ENCODE peak calls at places on chromosomes 1 and 21, in six cellular contexts. One of them, this sample, is unnamed.

GRCh38 chr1:173506437-173506836 is 29.3 kb downstream of the PRDX6 start:
- DNase-seq in H1: peak
- DNase-seq in HepG2: peak
- DNase-seq in K562: no peak
- DNase-seq in A549: peak
- DNase-seq in endothelial cell of umbilical vein: no peak
- DNase-seq in this sample: peak

GRCh38 chr21:38386967-38387366 is 111.3 kb downstream of the ERG start:
- DNase-seq in endothelial cell of umbilical vein: no peak
- DNase-seq in A549: no peak
- DNase-seq in K562: no peak
- DNase-seq in HepG2: no peak
- DNase-seq in H1: no peak
- DNase-seq in this sample: no peak

GRCh38 chr1:160209656-160210046 is 4.5 kb downstream of the PEA15 start:
- DNase-seq in H1: no peak
- DNase-seq in A549: no peak
- DNase-seq in endothelial cell of umbilical vein: no peak
- DNase-seq in HepG2: no peak
- DNase-seq in K562: no peak
- DNase-seq in this sample: no peak

GRCh38 chr1:115530407-115530806 is 111.4 kb upstream of the VANGL1 start:
- DNase-seq in K562: no peak
- DNase-seq in H1: no peak
- DNase-seq in A549: no peak
- DNase-seq in HepG2: no peak
- DNase-seq in endothelial cell of umbilical vein: peak
- DNase-seq in this sample: no peak

GRCh38 chr21:45432575-45433255 is 27.8 kb downstream of the COL18A1 start:
- DNase-seq in HepG2: peak
- DNase-seq in K562: no peak
- DNase-seq in endothelial cell of umbilical vein: peak
- DNase-seq in H1: no peak
- DNase-seq in A549: no peak
- DNase-seq in this sample: no peak

GRCh38 chr1:30197959-30198760 is 525.2 kb downstream of the MATN1 start:
- DNase-seq in H1: no peak
- DNase-seq in endothelial cell of umbilical vein: no peak
- DNase-seq in A549: no peak
- DNase-seq in HepG2: no peak
- DNase-seq in K562: no peak
- DNase-seq in this sample: no peak

GRCh38 chr1:15941899-15942660 is 33.8 kb downstream of the ZBTB17 start:
- DNase-seq in K562: no peak
- DNase-seq in H1: no peak
- DNase-seq in endothelial cell of umbilical vein: no peak
- DNase-seq in HepG2: no peak
- DNase-seq in A549: no peak
- DNase-seq in this sample: no peak

GRCh38 chr1:26544156-26544555 is 14.6 kb downstream of the RPS6KA1 start:
- DNase-seq in HepG2: no peak
- DNase-seq in H1: no peak
- DNase-seq in A549: no peak
- DNase-seq in K562: no peak
- DNase-seq in endothelial cell of umbilical vein: no peak
- DNase-seq in this sample: no peak

GRCh38 chr1:220681220-220681847 is 8.8 kb upstream of the C1orf115 start:
- DNase-seq in H1: no peak
- DNase-seq in HepG2: no peak
- DNase-seq in A549: no peak
- DNase-seq in endothelial cell of umbilical vein: peak
- DNase-seq in K562: no peak
- DNase-seq in this sample: no peak

GRCh38 chr1:54402896-54403295 is 3.3 kb downstream of the SSBP3 start:
- DNase-seq in K562: no peak
- DNase-seq in H1: no peak
- DNase-seq in A549: no peak
- DNase-seq in HepG2: no peak
- DNase-seq in endothelial cell of umbilical vein: no peak
- DNase-seq in this sample: no peak

GRCh38 chr1:12591267-12591938 is 26.6 kb downstream of the DHRS3 start:
- DNase-seq in H1: no peak
- DNase-seq in endothelial cell of umbilical vein: no peak
- DNase-seq in A549: no peak
- DNase-seq in K562: no peak
- DNase-seq in HepG2: no peak
- DNase-seq in this sample: no peak

GRCh38 chr1:24793762-24794161 is 48.5 kb downstream of the CLIC4 start:
- DNase-seq in HepG2: no peak
- DNase-seq in A549: no peak
- DNase-seq in endothelial cell of umbilical vein: peak
- DNase-seq in K562: no peak
- DNase-seq in H1: no peak
- DNase-seq in this sample: no peak

GRCh38 chr1:100246738-100247137 is 2.9 kb downstream of the DBT start:
- DNase-seq in A549: no peak
- DNase-seq in HepG2: no peak
- DNase-seq in endothelial cell of umbilical vein: no peak
- DNase-seq in K562: peak
- DNase-seq in H1: no peak
- DNase-seq in this sample: no peak

GRCh38 chr1:153937331-153937730 is 9.2 kb downstream of the DENND4B start:
- DNase-seq in K562: no peak
- DNase-seq in A549: no peak
- DNase-seq in H1: no peak
- DNase-seq in endothelial cell of umbilical vein: no peak
- DNase-seq in HepG2: no peak
- DNase-seq in this sample: no peak

DNA sequence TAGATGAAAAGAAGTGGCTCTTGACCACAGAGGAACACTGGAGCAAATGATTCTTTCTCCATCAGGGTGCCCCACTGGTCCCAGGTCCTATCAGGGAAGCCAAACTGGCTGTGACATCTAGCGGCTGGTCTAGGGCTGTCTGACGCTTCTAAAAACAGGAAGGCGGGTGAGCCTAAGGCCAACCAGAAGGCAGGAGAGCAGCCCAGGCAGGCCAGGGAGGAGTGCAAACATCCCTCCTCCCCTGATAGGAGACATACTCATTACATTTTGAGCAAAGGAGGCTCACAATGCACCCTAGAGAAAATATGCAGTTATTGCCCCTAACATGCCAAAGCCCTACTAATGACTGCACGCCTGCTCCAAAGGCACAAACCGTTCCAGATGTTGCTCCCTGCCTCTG is 10.4 kb upstream of the FOXE3 start:
- DNase-seq in endothelial cell of umbilical vein: no peak
- DNase-seq in A549: no peak
- DNase-seq in HepG2: no peak
- DNase-seq in H1: no peak
- DNase-seq in K562: no peak
- DNase-seq in this sample: no peak
- TF ChIP-seq JUN in endothelial cell of umbilical vein: no peak
- TF ChIP-seq JUN in A549: no peak
- TF ChIP-seq JUN in HepG2: no peak
- TF ChIP-seq JUN in H1: no peak
- TF ChIP-seq JUN in K562: no peak
- TF ChIP-seq JUN in this sample: no peak

GRCh38 chr1:17561561-17561985 is 22.1 kb downstream of the ARHGEF10L start:
- DNase-seq in A549: no peak
- DNase-seq in HepG2: no peak
- DNase-seq in H1: no peak
- DNase-seq in K562: no peak
- DNase-seq in endothelial cell of umbilical vein: no peak
- DNase-seq in this sample: no peak
- TF ChIP-seq JUN in A549: no peak
- TF ChIP-seq JUN in HepG2: no peak
- TF ChIP-seq JUN in H1: no peak
- TF ChIP-seq JUN in K562: no peak
- TF ChIP-seq JUN in endothelial cell of umbilical vein: no peak
- TF ChIP-seq JUN in this sample: no peak

DNA sequence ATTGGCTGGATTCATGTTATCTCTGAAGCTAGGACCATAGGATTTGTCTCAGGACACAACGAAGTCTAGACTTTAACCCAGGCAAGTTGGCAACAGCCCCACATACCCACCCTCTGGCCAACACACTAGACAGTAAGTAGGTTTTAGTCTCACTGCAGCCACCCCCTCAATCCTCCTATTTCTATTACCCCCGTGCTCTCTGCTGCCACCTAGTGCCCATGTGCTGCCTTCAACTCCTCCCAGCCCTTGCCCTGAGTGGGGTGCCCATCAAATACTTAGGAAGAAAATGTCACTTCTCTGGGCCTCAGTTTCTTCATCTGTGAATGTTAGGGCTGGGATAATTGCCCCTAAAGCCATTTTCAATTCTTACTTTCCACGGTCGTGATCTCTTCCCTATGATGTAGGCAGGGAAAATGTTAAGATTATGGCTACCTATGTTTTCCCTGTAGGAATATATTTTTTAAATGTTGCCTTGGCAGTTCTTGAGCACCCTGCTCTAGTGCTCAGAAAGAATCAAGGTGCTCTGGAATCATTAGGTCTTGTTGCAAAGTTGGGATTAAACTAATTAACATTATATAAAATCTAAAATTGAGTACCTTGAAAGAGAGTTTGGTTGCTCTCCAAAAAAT is 213.0 kb downstream of the LMX1A start:
- DNase-seq in HepG2: peak
- DNase-seq in A549: no peak
- DNase-seq in endothelial cell of umbilical vein: no peak
- DNase-seq in K562: peak
- DNase-seq in H1: peak
- DNase-seq in this sample: peak
- TF ChIP-seq JUN in HepG2: no peak
- TF ChIP-seq JUN in A549: no peak
- TF ChIP-seq JUN in endothelial cell of umbilical vein: no peak
- TF ChIP-seq JUN in K562: no peak
- TF ChIP-seq JUN in H1: no peak
- TF ChIP-seq JUN in this sample: no peak

GRCh38 chr1:40300651-40301050 is 16.4 kb downstream of the COL9A2 start:
- DNase-seq in A549: no peak
- DNase-seq in HepG2: no peak
- DNase-seq in endothelial cell of umbilical vein: no peak
- DNase-seq in K562: no peak
- DNase-seq in H1: no peak
- DNase-seq in this sample: no peak

GRCh38 chr1:40303051-40303771 is 13.9 kb downstream of the COL9A2 start:
- DNase-seq in H1: no peak
- DNase-seq in A549: no peak
- DNase-seq in HepG2: no peak
- DNase-seq in K562: no peak
- DNase-seq in endothelial cell of umbilical vein: no peak
- DNase-seq in this sample: peak

GRCh38 chr1:40301066-40301465 is 16.0 kb downstream of the COL9A2 start:
- DNase-seq in endothelial cell of umbilical vein: no peak
- DNase-seq in K562: no peak
- DNase-seq in HepG2: no peak
- DNase-seq in A549: no peak
- DNase-seq in H1: no peak
- DNase-seq in this sample: no peak

GRCh38 chr1:40302475-40302874 is 14.6 kb downstream of the COL9A2 start:
- DNase-seq in H1: no peak
- DNase-seq in K562: no peak
- DNase-seq in endothelial cell of umbilical vein: no peak
- DNase-seq in HepG2: no peak
- DNase-seq in A549: no peak
- DNase-seq in this sample: no peak

GRCh38 chr1:40301541-40302299 is 15.4 kb downstream of the COL9A2 start:
- DNase-seq in HepG2: no peak
- DNase-seq in K562: no peak
- DNase-seq in A549: no peak
- DNase-seq in H1: no peak
- DNase-seq in endothelial cell of umbilical vein: no peak
- DNase-seq in this sample: no peak
- TF ChIP-seq JUN in HepG2: no peak
- TF ChIP-seq JUN in K562: no peak
- TF ChIP-seq JUN in A549: no peak
- TF ChIP-seq JUN in H1: no peak
- TF ChIP-seq JUN in endothelial cell of umbilical vein: no peak
- TF ChIP-seq JUN in this sample: no peak

DNA sequence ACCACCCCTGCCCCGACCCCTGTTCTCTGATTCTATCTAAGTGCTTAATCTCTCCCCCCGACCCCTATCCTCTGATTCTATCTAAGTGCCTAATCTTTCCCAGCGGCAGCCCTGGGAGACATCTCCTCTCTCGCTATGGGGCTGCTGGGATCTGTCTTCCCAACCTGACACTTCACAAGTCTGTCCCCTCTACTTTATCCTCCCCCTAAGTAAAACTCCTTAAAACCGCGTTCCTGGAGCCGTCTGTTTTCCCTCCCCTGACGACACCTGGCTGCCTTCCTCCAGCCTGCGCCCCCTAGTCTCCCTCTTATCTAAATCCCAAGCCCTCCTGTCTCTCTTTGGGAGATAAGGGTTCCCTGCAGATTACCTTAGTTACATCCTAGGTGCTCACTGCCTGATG is 30.5 kb downstream of the EPHB2 start:
- DNase-seq in HepG2: no peak
- DNase-seq in K562: no peak
- DNase-seq in endothelial cell of umbilical vein: no peak
- DNase-seq in A549: no peak
- DNase-seq in H1: no peak
- DNase-seq in this sample: no peak
- TF ChIP-seq JUN in HepG2: no peak
- TF ChIP-seq JUN in K562: no peak
- TF ChIP-seq JUN in endothelial cell of umbilical vein: no peak
- TF ChIP-seq JUN in A549: no peak
- TF ChIP-seq JUN in H1: no peak
- TF ChIP-seq JUN in this sample: no peak

DNA sequence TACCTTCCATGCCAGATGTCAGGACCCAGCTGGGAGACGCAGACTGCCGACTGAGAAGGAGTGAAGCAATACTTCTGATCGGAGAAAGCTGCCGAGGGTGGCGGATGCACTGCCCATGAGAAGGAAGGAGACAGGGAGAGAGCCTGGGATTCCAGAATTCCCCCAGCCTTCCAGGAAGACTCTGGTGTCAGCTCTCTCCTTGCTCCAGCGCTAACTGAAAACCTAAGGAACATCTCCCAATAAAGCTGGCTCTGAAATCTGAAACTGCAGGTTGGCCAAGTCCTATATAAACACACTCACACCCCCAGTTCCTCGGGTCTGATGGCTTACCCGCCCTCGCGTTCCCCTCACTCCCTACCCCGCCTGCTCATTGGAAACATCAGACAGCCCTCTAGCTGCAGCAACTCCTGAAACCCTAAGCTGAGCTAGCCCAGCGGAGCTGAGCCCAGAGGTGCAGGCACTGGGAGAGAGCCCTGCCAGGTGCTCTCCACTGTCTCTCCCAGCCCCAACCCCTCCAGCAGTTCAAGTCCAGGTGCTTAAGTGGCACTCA is 52.3 kb downstream of the PLEKHA6 start:
- DNase-seq in H1: peak
- DNase-seq in HepG2: no peak
- DNase-seq in A549: no peak
- DNase-seq in endothelial cell of umbilical vein: no peak
- DNase-seq in K562: no peak
- DNase-seq in this sample: peak
- TF ChIP-seq JUN in H1: no peak
- TF ChIP-seq JUN in HepG2: no peak
- TF ChIP-seq JUN in A549: no peak
- TF ChIP-seq JUN in endothelial cell of umbilical vein: no peak
- TF ChIP-seq JUN in K562: no peak
- TF ChIP-seq JUN in this sample: no peak

This sample was measured in WTC11.